ENCODE peak calls at places on chromosomes 12 and 14, in nine cellular contexts. N is activated T-helper 1 cell treated with Interleukin-2 at 50 U/mL for 16 hours; F is stimulated activated CD4-positive, alpha-beta T cell treated with anti-CD3 and anti-CD28 coated beads, Interleukin-15, amount 100 ng/mL, for 1 hour; Q is GM18507; L is endothelial cell; R is DMS53; I is GM23248; C is fibroblast of mammary gland; S is ACHN. Y is an unnamed sample.

GRCh38 chr14:49598182-49598478 is 610 bp upstream of the LRR1 start:
- DNase-seq in N (no peak), F (no peak), Q (no peak), L (peak), R (no peak), I (no peak), C (no peak), S (no peak), Y (no peak)

GRCh38 chr12:120100630-120101029 is 15.9 kb downstream of the RAB35 start:
- DNase-seq in N (no peak), F (no peak), Q (no peak), L (no peak), R (no peak), I (peak), C (peak), S (no peak), Y (no peak)

GRCh38 chr12:102681309-102681708 is 200.9 kb upstream of the IGF1 start:
- DNase-seq in N (no peak), F (no peak), Q (no peak), L (no peak), R (no peak), I (no peak), C (no peak), S (no peak), Y (no peak)

GRCh38 chr12:53100466-53101151 is 2.7 kb upstream of the SOAT2 start:
- DNase-seq in N (no peak), F (no peak), Q (no peak), L (no peak), R (no peak), I (no peak), C (no peak), S (no peak), Y (no peak)

GRCh38 chr12:123041811-123042655 is 61.6 kb downstream of the ARL6IP4 start:
- DNase-seq in N (no peak), F (no peak), Q (no peak), L (no peak), R (no peak), I (no peak), C (peak), S (no peak), Y (peak)

GRCh38 chr14:66330916-66331315 is 155.3 kb upstream of the CCDC196 start:
- DNase-seq in N (no peak), F (no peak), Q (no peak), L (no peak), R (no peak), I (peak), C (peak), S (no peak), Y (no peak)

GRCh38 chr14:91394105-91395081 is 23.2 kb downstream of the CCDC88C start:
- DNase-seq in N (no peak), F (no peak), Q (no peak), L (no peak), R (no peak), I (no peak), C (no peak), S (no peak), Y (no peak)

GRCh38 chr14:53347046-53347445 is 193.9 kb upstream of the DDHD1 start:
- DNase-seq in N (no peak), F (no peak), Q (no peak), L (no peak), R (no peak), I (peak), C (no peak), S (no peak), Y (no peak)

GRCh38 chr12:45010051-45010450 is 40.8 kb downstream of the DBX2 start:
- DNase-seq in N (no peak), F (no peak), Q (no peak), L (no peak), R (no peak), I (peak), C (peak), S (no peak), Y (no peak)

GRCh38 chr14:100589071-100589759 is 2.0 kb upstream of the BEGAIN start:
- DNase-seq in N (no peak), F (no peak), Q (no peak), L (no peak), R (no peak), I (no peak), C (no peak), S (no peak), Y (peak)

GRCh38 chr14:105694961-105695360 is 168.6 kb downstream of the TMEM121 start:
- DNase-seq in N (no peak), F (no peak), Q (no peak), L (no peak), R (no peak), I (no peak), C (no peak), S (no peak), Y (no peak)

GRCh38 chr12:26563555-26563954 is 269.4 kb downstream of the ITPR2 start:
- DNase-seq in N (no peak), F (no peak), Q (no peak), L (no peak), R (no peak), I (no peak), C (no peak), S (no peak), Y (no peak)

GRCh38 chr12:57765003-57765697 is 1.7 kb downstream of the CYP27B1 start:
- DNase-seq in N (no peak), F (no peak), Q (no peak), L (peak), R (peak), I (peak), C (no peak), S (peak), Y (no peak)

GRCh38 chr14:69495341-69495921 is 10.9 kb downstream of the PLEKHD1 start:
- DNase-seq in N (no peak), F (no peak), Q (no peak), L (no peak), R (no peak), I (no peak), C (no peak), S (no peak), Y (peak)

GRCh38 chr12:39723831-39724230 is 104.2 kb upstream of the ABCD2 start:
- DNase-seq in N (no peak), F (no peak), Q (no peak), L (no peak), R (peak), I (peak), C (peak), S (peak), Y (no peak)

GRCh38 chr14:80464531-80465149 is 253.3 kb upstream of the DIO2 start:
- DNase-seq in N (no peak), F (no peak), Q (no peak), L (no peak), R (no peak), I (no peak), C (no peak), S (no peak), Y (no peak)

GRCh38 chr14:80278293-80279037 is 67.2 kb upstream of the DIO2 start:
- DNase-seq in N (no peak), F (no peak), Q (no peak), L (no peak), R (no peak), I (peak), C (peak), S (no peak), Y (no peak)

GRCh38 chr12:68446896-68447806 is 115.0 kb upstream of the MDM1 start:
- DNase-seq in N (no peak), F (no peak), Q (no peak), L (no peak), R (no peak), I (peak), C (peak), S (no peak), Y (no peak)

GRCh38 chr12:22577667-22578066 is 33.3 kb upstream of the C2CD5 start:
- DNase-seq in N (no peak), F (no peak), Q (no peak), L (no peak), R (peak), I (no peak), C (no peak), S (no peak), Y (no peak)

GRCh38 chr12:67069451-67070306 is 199.5 kb upstream of the CAND1 start:
- DNase-seq in N (peak), F (peak), Q (no peak), L (peak), R (peak), I (peak), C (no peak), S (peak), Y (no peak)

GRCh38 chr12:32993404-32993803 is 96.8 kb upstream of the PKP2 start:
- DNase-seq in N (no peak), F (no peak), Q (no peak), L (no peak), R (no peak), I (no peak), C (no peak), S (no peak), Y (no peak)

GRCh38 chr12:53123578-53124351 is 20.5 kb downstream of the SOAT2 start:
- DNase-seq in N (no peak), F (no peak), Q (no peak), L (no peak), R (no peak), I (peak), C (peak), S (peak), Y (no peak)

GRCh38 chr12:110649341-110649847 is 35.5 kb downstream of the TCTN1 start:
- DNase-seq in N (no peak), F (no peak), Q (no peak), L (no peak), R (no peak), I (no peak), C (no peak), S (no peak), Y (no peak)

GRCh38 chr12:109808876-109809646 is 24.1 kb downstream of the TRPV4 start:
- DNase-seq in N (no peak), F (no peak), Q (no peak), L (no peak), R (no peak), I (no peak), C (no peak), S (no peak), Y (no peak)

GRCh38 chr12:19572920-19573558 is 133.7 kb downstream of the AEBP2 start:
- DNase-seq in N (no peak), F (no peak), Q (peak), L (peak), R (peak), I (peak), C (peak), S (peak), Y (no peak)

GRCh38 chr12:46358791-46359666 is 13.5 kb downstream of the SLC38A2 start:
- DNase-seq in N (no peak), F (no peak), Q (no peak), L (no peak), R (peak), I (no peak), C (no peak), S (no peak), Y (no peak)

GRCh38 chr14:71414631-71415403 is 507.6 kb downstream of the PCNX1 start:
- DNase-seq in N (no peak), F (no peak), Q (no peak), L (no peak), R (no peak), I (peak), C (peak), S (no peak), Y (no peak)

GRCh38 chr14:82354126-82354525 is 820.5 kb upstream of the SEL1L start:
- DNase-seq in N (no peak), F (no peak), Q (no peak), L (no peak), R (no peak), I (no peak), C (no peak), S (no peak), Y (no peak)

GRCh38 chr12:6469092-6469491 is 1.4 kb downstream of the VAMP1 start:
- DNase-seq in N (no peak), F (no peak), Q (no peak), L (no peak), R (no peak), I (no peak), C (no peak), S (no peak), Y (no peak)

GRCh38 chr14:94390372-94391086 is 2.1 kb upstream of the SERPINA1 start:
- DNase-seq in N (no peak), F (no peak), Q (no peak), L (no peak), R (no peak), I (no peak), C (no peak), S (no peak), Y (no peak)

GRCh38 chr12:107236824-107237467 is 143.6 kb upstream of the CRY1 start:
- DNase-seq in N (no peak), F (no peak), Q (no peak), L (no peak), R (no peak), I (no peak), C (no peak), S (no peak), Y (no peak)

GRCh38 chr12:47903927-47904646 is 707 bp downstream of the VDR start:
- DNase-seq in N (peak), F (peak), Q (no peak), L (no peak), R (peak), I (peak), C (peak), S (peak), Y (no peak)

GRCh38 chr12:104342635-104343249 is 39.2 kb downstream of the EID3 start:
- DNase-seq in N (no peak), F (no peak), Q (no peak), L (no peak), R (no peak), I (no peak), C (no peak), S (no peak), Y (no peak)

Y was measured in chondrocyte.